ENCODE peak calls at places on chromosomes 6 and 20, in seven cellular contexts. F, G, E, Y, Z, P and V are unnamed samples.

GRCh38 chr6:124193132-124193531 is 389.5 kb downstream of the NKAIN2 start:
- DNase-seq in G (no peak), Z (no peak), F (no peak), E (no peak), Y (no peak), P (no peak), V (no peak)

GRCh38 chr6:74598473-74599393 is 607.1 kb downstream of the COL12A1 start:
- DNase-seq in P (no peak), F (no peak), Z (no peak), Y (no peak), G (no peak), E (peak), V (peak)

GRCh38 chr20:18284805-18285533 is 3.4 kb upstream of the ZNF133 start:
- DNase-seq in P (no peak), F (no peak), G (no peak), Y (no peak), E (no peak), Z (no peak), V (no peak)

GRCh38 chr20:58891686-58892125 is 39.2 kb downstream of the GNAS start:
- DNase-seq in E (no peak), Z (peak), P (peak), G (peak), F (peak), Y (no peak), V (peak)

GRCh38 chr6:90149280-90149679 is 147.4 kb downstream of the BACH2 start:
- DNase-seq in Z (no peak), G (no peak), E (no peak), Y (no peak), F (no peak), P (no peak), V (no peak)

GRCh38 chr20:60013296-60014142 is 55.3 kb downstream of the CDH26 start:
- DNase-seq in Z (no peak), F (no peak), P (no peak), E (no peak), G (no peak), Y (no peak), V (peak)

GRCh38 chr6:160431231-160431630 is 83.1 kb downstream of the SLC22A3 start:
- DNase-seq in P (no peak), Y (peak), E (no peak), G (no peak), F (peak), Z (no peak), V (peak)

GRCh38 chr6:148455674-148456559 is 113.3 kb downstream of the SASH1 start:
- DNase-seq in Z (peak), P (no peak), E (no peak), G (no peak), Y (no peak), F (no peak), V (no peak)

GRCh38 chr6:54173084-54173483 is 61.8 kb downstream of the MLIP start:
- DNase-seq in E (no peak), G (no peak), Z (no peak), Y (no peak), P (no peak), F (no peak), V (no peak)

GRCh38 chr20:36653456-36653855 is 7.5 kb upstream of the SLA2 start:
- DNase-seq in P (peak), Y (no peak), Z (no peak), F (no peak), G (no peak), E (no peak), V (no peak)

GRCh38 chr6:68638225-68638900 is 3.3 kb downstream of the ADGRB3 start:
- DNase-seq in Z (peak), G (peak), E (no peak), Y (peak), F (no peak), P (peak), V (no peak)

GRCh38 chr20:63173552-63174191 is 42.3 kb downstream of the YTHDF1 start:
- DNase-seq in F (no peak), Y (no peak), Z (peak), G (no peak), E (no peak), P (no peak), V (no peak)

GRCh38 chr6:22142931-22143330 is 153.9 kb downstream of the PRL start:
- DNase-seq in E (no peak), F (no peak), P (no peak), Y (no peak), G (no peak), Z (no peak), V (no peak)

GRCh38 chr6:44332585-44332984 is 9.9 kb upstream of the SPATS1 start:
- DNase-seq in Y (no peak), F (no peak), P (no peak), G (no peak), E (no peak), Z (no peak), V (no peak)

GRCh38 chr6:89828988-89829590 is 591 bp upstream of the CASP8AP2 start:
- DNase-seq in G (no peak), F (no peak), Z (no peak), Y (no peak), E (no peak), P (peak), V (no peak)

GRCh38 chr6:30447237-30447636 is 42.1 kb upstream of the HLA-E start:
- DNase-seq in F (no peak), P (peak), Z (no peak), Y (peak), E (no peak), G (peak), V (no peak)
- TF ChIP-seq CTCF in F (no peak), P (peak), Z (peak), Y (peak), E (peak), G (peak), V (peak)

GRCh38 chr20:10433623-10434466 is at the start of gene MKKS:
- DNase-seq in P (peak), G (peak), Y (peak), E (no peak), Z (peak), F (peak), V (peak)
- TF ChIP-seq CTCF in P (no peak), G (no peak), Y (no peak), E (no peak), Z (no peak), F (no peak), V (no peak)

DNA sequence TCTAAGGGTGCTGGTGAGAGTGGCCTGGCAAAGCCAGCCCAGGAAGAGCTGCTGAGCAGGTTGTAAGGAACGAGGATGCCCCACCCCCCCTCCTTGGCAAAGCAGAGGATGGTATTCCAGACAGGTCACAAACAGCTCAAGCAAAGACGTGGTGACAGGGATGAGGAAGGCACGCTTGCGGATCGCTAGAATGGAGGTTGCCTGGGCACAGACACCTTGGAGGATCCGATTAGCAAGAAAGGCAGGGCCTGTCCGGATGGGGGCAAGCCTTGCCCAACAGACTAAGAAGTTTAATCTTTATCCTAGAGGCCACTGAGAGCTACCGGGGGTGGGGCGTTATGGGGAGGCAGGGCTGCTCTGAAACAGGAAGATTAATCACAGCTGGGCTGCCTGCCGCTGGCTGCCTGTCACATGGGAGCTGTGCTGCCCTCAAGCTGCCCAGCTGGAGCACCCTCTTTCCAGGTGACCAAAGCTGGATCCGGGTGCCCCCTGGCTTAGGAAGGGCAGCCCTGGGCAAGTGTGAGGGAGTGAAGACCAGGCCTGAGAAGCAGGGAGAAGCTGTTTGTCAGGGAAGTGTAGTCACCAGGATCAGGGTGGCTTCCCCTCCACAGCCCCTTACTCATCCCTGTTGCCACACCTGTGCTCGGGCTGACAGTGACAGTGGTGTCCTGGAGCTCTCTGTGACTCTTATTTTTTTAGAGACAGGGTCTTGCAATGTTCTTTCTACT is 9.2 kb upstream of the MAPK13 start:
- DNase-seq in E (no peak), G (no peak), Z (no peak), F (peak), P (peak), Y (no peak), V (no peak)
- TF ChIP-seq CTCF in E (no peak), G (no peak), Z (no peak), F (no peak), P (no peak), Y (no peak), V (no peak)

GRCh38 chr20:43690943-43691598 is 24.2 kb downstream of the MYBL2 start:
- DNase-seq in Z (no peak), Y (no peak), G (no peak), F (no peak), P (no peak), E (no peak), V (no peak)

GRCh38 chr20:43695571-43695970 is 28.7 kb downstream of the MYBL2 start:
- DNase-seq in Y (no peak), E (no peak), F (no peak), G (no peak), Z (no peak), P (no peak), V (no peak)

GRCh38 chr20:43689165-43689564 is 22.3 kb downstream of the MYBL2 start:
- DNase-seq in E (no peak), G (no peak), Y (no peak), F (no peak), Z (no peak), P (no peak), V (no peak)

GRCh38 chr20:43694763-43695162 is 27.8 kb downstream of the MYBL2 start:
- DNase-seq in F (no peak), P (no peak), E (no peak), G (no peak), Y (no peak), Z (no peak), V (no peak)

DNA sequence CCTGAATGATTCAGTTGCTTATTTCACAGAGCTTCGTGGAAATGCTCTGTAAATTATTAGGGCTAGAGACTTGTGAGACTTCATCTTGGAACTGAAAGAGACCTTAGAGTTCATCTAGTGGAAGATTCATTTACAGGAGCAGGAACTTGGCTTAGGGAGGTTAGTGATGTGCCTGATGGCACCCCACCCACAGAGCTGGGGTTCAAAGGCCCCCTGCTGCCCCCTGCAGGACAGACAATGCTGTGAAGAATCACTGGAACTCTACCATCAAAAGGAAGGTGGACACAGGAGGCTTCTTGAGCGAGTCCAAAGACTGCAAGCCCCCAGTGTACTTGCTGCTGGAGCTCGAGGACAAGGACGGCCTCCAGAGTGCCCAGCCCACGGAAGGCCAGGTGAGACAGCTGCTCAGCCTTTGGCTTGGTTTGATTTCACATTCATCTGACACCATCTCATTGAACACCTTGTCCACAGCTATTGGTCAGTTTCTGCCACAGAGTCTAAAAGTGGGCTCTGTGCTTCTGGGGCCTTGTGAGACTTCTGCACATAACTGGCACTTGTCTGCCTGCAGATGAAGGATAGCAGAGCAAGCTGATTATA is 25.1 kb downstream of the MYBL2 start:
- DNase-seq in G (peak), F (no peak), P (peak), E (peak), Y (peak), Z (peak), V (peak)
- TF ChIP-seq CTCF in G (peak), F (peak), P (peak), E (no peak), Y (peak), Z (peak), V (peak)

GRCh38 chr6:6256881-6257280 is 63.6 kb downstream of the F13A1 start:
- DNase-seq in G (no peak), P (no peak), Z (no peak), Y (no peak), F (no peak), E (no peak), V (no peak)
- TF ChIP-seq CTCF in G (no peak), P (no peak), Z (no peak), Y (no peak), F (no peak), E (no peak), V (no peak)

DNA sequence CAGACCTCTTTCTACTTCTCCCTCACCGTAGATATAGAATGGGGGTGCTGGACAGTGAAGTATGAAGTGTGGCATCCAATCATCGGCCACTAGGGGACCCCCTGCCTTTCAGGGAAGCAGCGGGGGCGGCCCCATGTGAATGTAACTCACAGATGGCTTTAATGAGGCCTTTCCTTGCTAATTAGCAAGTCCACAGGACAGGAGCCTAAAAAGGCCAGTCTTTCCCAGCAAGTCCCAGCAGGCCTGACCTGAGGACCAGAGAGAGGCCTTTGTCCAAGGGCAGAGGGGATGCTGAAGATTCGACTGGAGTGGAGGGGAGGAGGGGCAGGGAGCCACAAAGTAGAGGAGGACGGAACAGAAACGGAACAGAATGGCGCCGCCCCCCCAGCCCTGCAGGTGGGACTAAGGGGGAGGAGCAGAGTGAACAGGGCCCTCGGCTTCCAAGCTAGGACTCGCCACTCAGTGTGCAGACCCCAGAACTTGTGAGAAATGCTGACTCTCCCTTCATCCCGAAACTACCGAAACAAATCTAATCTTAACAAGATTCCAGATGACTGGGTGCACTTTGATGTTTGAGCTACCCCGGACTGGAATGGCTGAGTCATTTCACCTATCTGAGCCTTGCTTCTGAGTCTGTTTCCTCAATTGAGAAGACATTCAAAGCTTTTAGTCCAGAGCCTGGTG is 5.8 kb downstream of the C6orf132 start:
- DNase-seq in Z (peak), G (peak), E (no peak), Y (peak), P (peak), F (no peak), V (peak)
- TF ChIP-seq CTCF in Z (peak), G (peak), E (no peak), Y (peak), P (peak), F (no peak), V (peak)

GRCh38 chr20:137668-138131 is 4.7 kb upstream of the DEFB126 start:
- DNase-seq in E (no peak), P (peak), Y (no peak), G (no peak), Z (no peak), F (no peak), V (no peak)
- TF ChIP-seq CTCF in E (peak), P (peak), Y (peak), G (peak), Z (peak), F (no peak), V (peak)

DNA sequence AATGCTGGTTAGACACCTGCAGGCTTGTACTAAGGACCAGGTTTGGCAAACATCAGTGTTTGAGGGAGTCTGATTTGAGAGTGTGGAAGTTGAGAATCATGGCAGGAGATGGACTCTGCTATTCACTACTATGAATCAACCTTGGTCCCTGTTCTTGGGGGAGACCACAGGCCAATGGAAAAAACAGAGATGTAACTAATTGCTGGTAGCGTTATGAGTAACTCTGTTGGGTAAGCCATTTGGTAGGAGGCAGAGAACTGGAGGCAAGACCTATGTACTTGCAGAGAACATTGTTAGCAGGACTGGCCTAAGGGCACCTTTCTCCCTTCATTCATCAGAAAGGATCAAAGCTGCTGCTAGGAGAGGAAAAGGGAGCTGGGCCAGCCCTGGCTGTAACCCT is 8.3 kb upstream of the WFDC2 start:
- DNase-seq in P (no peak), E (no peak), Z (no peak), F (no peak), Y (no peak), G (no peak), V (no peak)
- TF ChIP-seq CTCF in P (no peak), E (no peak), Z (no peak), F (no peak), Y (no peak), G (no peak), V (no peak)

GRCh38 chr6:1498491-1499113 is 109.2 kb downstream of the FOXF2 start:
- DNase-seq in Z (no peak), P (peak), G (no peak), E (no peak), F (no peak), Y (no peak), V (no peak)
- TF ChIP-seq CTCF in Z (no peak), P (peak), G (no peak), E (no peak), F (no peak), Y (peak), V (peak)